ENCODE peak calls at places on chromosomes 13 and 19, in four cellular contexts. One of them, this sample, is unnamed.

GRCh38 chr13:44064376-44064775 is 184.7 kb downstream of the LACC1 start:
- DNase-seq in NCI-H345: no peak
- DNase-seq in GM12891: no peak
- DNase-seq in AG08395: no peak
- DNase-seq in this sample: no peak

GRCh38 chr13:101258071-101258470 is 158.2 kb downstream of the NALCN start:
- DNase-seq in NCI-H345: peak
- DNase-seq in GM12891: no peak
- DNase-seq in AG08395: peak
- DNase-seq in this sample: no peak

GRCh38 chr19:1469200-1469935 is 9.6 kb downstream of the C19orf25 start:
- DNase-seq in NCI-H345: no peak
- DNase-seq in GM12891: no peak
- DNase-seq in AG08395: no peak
- DNase-seq in this sample: no peak

GRCh38 chr19:35030257-35031071 is at the start of gene SCN1B:
- DNase-seq in NCI-H345: peak
- DNase-seq in GM12891: peak
- DNase-seq in AG08395: peak
- DNase-seq in this sample: no peak

GRCh38 chr19:48630289-48631036 is 6.7 kb downstream of the DBP start:
- DNase-seq in NCI-H345: no peak
- DNase-seq in GM12891: no peak
- DNase-seq in AG08395: no peak
- DNase-seq in this sample: peak

GRCh38 chr19:31232871-31233270 is 116.4 kb downstream of the TSHZ3 start:
- DNase-seq in NCI-H345: no peak
- DNase-seq in GM12891: no peak
- DNase-seq in AG08395: peak
- DNase-seq in this sample: no peak

GRCh38 chr13:50353651-50354415 is 338.6 kb downstream of the KCNRG start:
- DNase-seq in NCI-H345: no peak
- DNase-seq in GM12891: no peak
- DNase-seq in AG08395: peak
- DNase-seq in this sample: no peak

GRCh38 chr13:82634946-82635345 is 1247.3 kb downstream of the SLITRK1 start:
- DNase-seq in NCI-H345: no peak
- DNase-seq in GM12891: no peak
- DNase-seq in AG08395: no peak
- DNase-seq in this sample: no peak

GRCh38 chr19:50365434-50366306 is at the start of gene NAPSA:
- DNase-seq in NCI-H345: no peak
- DNase-seq in GM12891: no peak
- DNase-seq in AG08395: no peak
- DNase-seq in this sample: no peak

GRCh38 chr19:3769494-3769893 is 2.5 kb downstream of the RAX2 start:
- DNase-seq in NCI-H345: no peak
- DNase-seq in GM12891: no peak
- DNase-seq in AG08395: no peak
- DNase-seq in this sample: no peak

GRCh38 chr13:106680796-106681482 is 113.0 kb upstream of the ARGLU1 start:
- DNase-seq in NCI-H345: peak
- DNase-seq in GM12891: no peak
- DNase-seq in AG08395: no peak
- DNase-seq in this sample: peak

GRCh38 chr13:27466513-27466912 is 16.1 kb upstream of the MTIF3 start:
- DNase-seq in NCI-H345: no peak
- DNase-seq in GM12891: no peak
- DNase-seq in AG08395: no peak
- DNase-seq in this sample: no peak

GRCh38 chr19:52658595-52658994 is 20.4 kb upstream of the ZNF83 start:
- DNase-seq in NCI-H345: no peak
- DNase-seq in GM12891: no peak
- DNase-seq in AG08395: no peak
- DNase-seq in this sample: no peak

GRCh38 chr13:42758515-42758914 is 22.9 kb upstream of the FAM216B start:
- DNase-seq in NCI-H345: no peak
- DNase-seq in GM12891: no peak
- DNase-seq in AG08395: no peak
- DNase-seq in this sample: no peak

GRCh38 chr19:6890938-6891337 is 3.6 kb downstream of the ADGRE1 start:
- DNase-seq in NCI-H345: no peak
- DNase-seq in GM12891: no peak
- DNase-seq in AG08395: no peak
- DNase-seq in this sample: no peak

GRCh38 chr13:32409561-32410440 is 18.1 kb downstream of the N4BP2L1 start:
- DNase-seq in NCI-H345: no peak
- DNase-seq in GM12891: no peak
- DNase-seq in AG08395: peak
- DNase-seq in this sample: no peak

GRCh38 chr13:27079421-27079958 is 92.1 kb downstream of the USP12 start:
- DNase-seq in NCI-H345: no peak
- DNase-seq in GM12891: no peak
- DNase-seq in AG08395: peak
- DNase-seq in this sample: no peak

GRCh38 chr13:43272866-43273265 is 249.5 kb downstream of the DNAJC15 start:
- DNase-seq in NCI-H345: peak
- DNase-seq in GM12891: no peak
- DNase-seq in AG08395: no peak
- DNase-seq in this sample: no peak

GRCh38 chr13:21739771-21740170 is 68.9 kb downstream of the FGF9 start:
- DNase-seq in NCI-H345: no peak
- DNase-seq in GM12891: no peak
- DNase-seq in AG08395: no peak
- DNase-seq in this sample: no peak

GRCh38 chr13:73715114-73715909 is 418.9 kb downstream of the KLF12 start:
- DNase-seq in NCI-H345: no peak
- DNase-seq in GM12891: no peak
- DNase-seq in AG08395: no peak
- DNase-seq in this sample: no peak

GRCh38 chr13:85729296-85729695 is 69.9 kb downstream of the SLITRK6 start:
- DNase-seq in NCI-H345: no peak
- DNase-seq in GM12891: no peak
- DNase-seq in AG08395: no peak
- DNase-seq in this sample: no peak

GRCh38 chr19:38812841-38813320 is at the start of gene LGALS4:
- DNase-seq in NCI-H345: no peak
- DNase-seq in GM12891: no peak
- DNase-seq in AG08395: no peak
- DNase-seq in this sample: no peak

GRCh38 chr13:111539791-111540446 is 219.5 kb downstream of the TEX29 start:
- DNase-seq in NCI-H345: no peak
- DNase-seq in GM12891: no peak
- DNase-seq in AG08395: no peak
- DNase-seq in this sample: no peak